ENCODE peak calls at places on chromosome 3, in five cellular contexts. S, U, I, Y and T are unnamed samples.
A peak's percentile ranks its signal among the peaks of the same experiment; 100 is the strongest.

GRCh38 chr3:65356331-65357286 is 668.8 kb upstream of the ADAMTS9 start:
- DNase-seq in U (no peak), S (peak; percentile 23), Y (no peak), I (no peak), T (peak; percentile 64)

GRCh38 chr3:77460326-77460725 is 420.4 kb downstream of the ROBO2 start:
- DNase-seq in Y (no peak), U (no peak), S (no peak), I (no peak), T (no peak)

GRCh38 chr3:50237754-50238548 is 1.9 kb downstream of the GNAI2 start:
- DNase-seq in U (peak; percentile 93), S (peak; percentile 87), I (peak; percentile 96), Y (no peak), T (peak; percentile 95)

GRCh38 chr3:189282751-189283150 is 111.0 kb downstream of the TPRG1 start:
- DNase-seq in I (no peak), S (no peak), U (no peak), Y (no peak), T (no peak)

GRCh38 chr3:58230876-58231552 is 6.6 kb upstream of the ABHD6 start:
- DNase-seq in U (no peak), Y (no peak), I (no peak), S (no peak), T (no peak)

GRCh38 chr3:57654214-57654613 is 38.7 kb downstream of the DENND6A start:
- DNase-seq in I (no peak), U (no peak), Y (no peak), S (no peak), T (no peak)

GRCh38 chr3:60742606-60743145 is 508.6 kb downstream of the FHIT start:
- DNase-seq in S (peak; percentile 42), U (no peak), I (no peak), Y (no peak), T (no peak)

GRCh38 chr3:45974686-45975085 is 20.9 kb downstream of the FYCO1 start:
- DNase-seq in S (no peak), U (no peak), I (no peak), Y (no peak), T (no peak)

GRCh38 chr3:45043715-45044299 is 17.7 kb downstream of the CLEC3B start:
- DNase-seq in S (peak; percentile 50), Y (no peak), U (no peak), I (no peak), T (no peak)

GRCh38 chr3:149162007-149162406 is 32.6 kb downstream of the HPS3 start:
- DNase-seq in I (no peak), U (no peak), S (no peak), Y (no peak), T (no peak)

GRCh38 chr3:48695113-48695753 is 9.5 kb upstream of the NCKIPSD start:
- DNase-seq in S (no peak), I (no peak), Y (no peak), U (peak; percentile 90), T (peak; percentile 59)

GRCh38 chr3:157460253-157460652 is 23.6 kb downstream of the PTX3 start:
- DNase-seq in I (no peak), Y (no peak), U (no peak), S (no peak), T (no peak)

GRCh38 chr3:79086514-79086913 is 681.3 kb downstream of the ROBO1 start:
- DNase-seq in S (peak; percentile 74), I (no peak), U (peak; percentile 62), Y (peak; percentile 8), T (no peak)

GRCh38 chr3:124985358-124985757 is 50.8 kb upstream of the MUC13 start:
- DNase-seq in Y (peak; percentile 12), S (peak; percentile 40), I (no peak), U (no peak), T (no peak)

GRCh38 chr3:50248387-50248786 is 12.4 kb downstream of the GNAI2 start:
- DNase-seq in U (no peak), I (no peak), S (no peak), Y (no peak), T (no peak)

GRCh38 chr3:116392291-116392690 is 53.0 kb downstream of the LSAMP start:
- DNase-seq in S (no peak), I (no peak), U (no peak), Y (no peak), T (peak; percentile 42)

GRCh38 chr3:116393199-116393598 is 52.1 kb downstream of the LSAMP start:
- DNase-seq in S (no peak), U (no peak), Y (no peak), I (no peak), T (no peak)

GRCh38 chr3:116391296-116392201 is 53.7 kb downstream of the LSAMP start:
- DNase-seq in Y (no peak), S (no peak), I (no peak), U (no peak), T (peak; percentile 57)

GRCh38 chr3:116390318-116390717 is 55.0 kb downstream of the LSAMP start:
- DNase-seq in S (no peak), I (no peak), U (no peak), Y (no peak), T (no peak)

DNA sequence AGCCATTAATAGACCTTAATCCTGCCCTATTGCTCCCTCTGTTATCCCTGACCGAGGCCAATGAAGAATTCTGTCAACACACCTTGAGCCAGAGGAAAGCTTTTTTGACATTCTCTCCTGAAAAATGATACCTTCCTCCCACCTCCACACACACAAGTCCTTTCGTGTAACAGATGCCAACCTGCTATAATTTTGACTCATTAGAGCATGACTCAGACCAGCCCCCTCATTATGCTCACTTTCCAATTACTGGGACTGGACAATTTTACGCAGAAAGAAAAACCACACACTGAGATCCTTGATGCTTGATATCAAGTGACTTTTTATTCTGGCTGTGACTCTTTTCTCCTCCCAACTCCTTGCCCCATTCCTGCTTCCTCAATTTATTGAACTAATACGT is 50.9 kb downstream of the LSAMP start:
- DNase-seq in Y (no peak), U (no peak), I (no peak), S (no peak), T (no peak)
- TF ChIP-seq CTCF in Y (no peak), U (no peak), I (no peak), S (no peak), T (no peak)

DNA sequence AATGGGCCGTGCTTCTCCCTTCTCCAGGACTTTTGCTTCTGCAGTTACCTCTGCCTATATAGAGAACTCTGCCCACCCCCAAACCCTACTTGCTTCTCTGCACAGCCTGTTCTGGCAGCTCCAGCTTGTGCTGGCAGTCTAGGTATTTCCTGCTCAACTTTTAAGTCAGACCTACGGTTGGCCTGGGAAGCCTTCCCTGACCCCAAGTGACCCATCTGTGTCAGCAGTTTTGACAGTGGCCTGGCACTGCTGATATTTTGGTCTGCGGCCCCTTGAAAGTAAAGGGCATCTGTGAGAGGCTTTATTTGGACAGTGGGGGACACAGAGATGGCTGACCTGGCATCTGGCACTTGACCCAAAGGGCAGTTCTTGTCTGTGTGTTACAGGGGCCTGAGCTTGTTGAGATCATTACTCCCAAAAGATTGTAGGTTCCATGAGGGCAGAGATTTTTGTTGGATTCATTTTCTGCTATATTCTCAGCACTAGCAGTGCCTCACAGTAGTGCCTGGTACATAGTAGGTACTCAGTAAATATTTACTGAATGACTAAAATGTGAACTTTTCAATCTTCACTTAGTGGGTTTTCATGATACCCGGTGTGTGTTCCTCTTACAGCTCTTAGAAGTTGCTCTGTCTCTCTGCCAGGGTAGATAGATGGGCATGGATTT is 55.2 kb upstream of the TRAK1 start:
- DNase-seq in U (no peak), I (no peak), Y (no peak), S (no peak), T (no peak)
- H3K4me1 ChIP-seq in U (peaks cover 88% of the 10 kb centered on the region), I (peaks cover 75% of the 10 kb centered on the region), Y (peaks cover 39% of the 10 kb centered on the region), S (peaks cover 43% of the 10 kb centered on the region), T (peaks cover 59% of the 10 kb centered on the region)

DNA sequence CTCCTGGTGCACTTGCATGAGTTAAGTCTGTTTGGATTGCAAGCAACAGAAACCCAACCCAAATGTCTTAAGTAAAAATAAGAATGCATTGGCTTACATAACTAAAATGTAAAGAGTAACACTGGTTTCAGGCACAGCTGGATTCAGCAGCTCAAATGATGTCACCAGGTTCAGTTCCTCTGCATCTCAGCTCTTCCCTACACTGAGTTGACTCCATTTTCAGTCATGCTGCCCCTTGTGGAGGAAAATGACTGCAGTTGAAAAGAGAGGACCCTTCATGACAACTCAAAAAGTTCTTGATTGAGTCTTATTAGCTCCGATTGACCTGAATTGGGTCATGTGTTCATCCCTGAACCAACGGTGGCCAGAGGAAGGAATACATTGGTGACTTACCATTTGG is 138.5 kb upstream of the ABI3BP start:
- DNase-seq in U (no peak), I (no peak), Y (no peak), S (no peak), T (no peak)
- TF ChIP-seq CTCF in U (no peak), I (no peak), Y (no peak), S (no peak), T (no peak)

GRCh38 chr3:154398084-154398967 is 31.7 kb downstream of the GPR149 start:
- DNase-seq in S (no peak), Y (no peak), U (no peak), I (no peak), T (no peak)
- H3K4me1 ChIP-seq in S (no peaks in the 10 kb centered on the region), Y (no peaks in the 10 kb centered on the region), U (no peaks in the 10 kb centered on the region), I (no peaks in the 10 kb centered on the region), T (no peaks in the 10 kb centered on the region)

GRCh38 chr3:4674216-4674615 is 181.1 kb downstream of the ITPR1 start:
- DNase-seq in S (no peak), Y (no peak), I (no peak), U (no peak), T (no peak)

GRCh38 chr3:4665197-4665596 is 172.0 kb downstream of the ITPR1 start:
- DNase-seq in S (no peak), I (no peak), Y (no peak), U (no peak), T (no peak)

GRCh38 chr3:4666078-4666477 is 172.9 kb downstream of the ITPR1 start:
- DNase-seq in I (no peak), Y (no peak), U (no peak), S (no peak), T (no peak)

GRCh38 chr3:4672727-4673126 is 179.6 kb downstream of the ITPR1 start:
- DNase-seq in U (no peak), S (no peak), Y (no peak), I (no peak), T (no peak)

GRCh38 chr3:4670352-4670751 is 177.2 kb downstream of the ITPR1 start:
- DNase-seq in U (no peak), I (no peak), Y (no peak), S (no peak), T (no peak)
- TF ChIP-seq CTCF in U (no peak), I (peak; percentile 10), Y (peak; percentile 9), S (peak; percentile 33), T (no peak)

GRCh38 chr3:152285509-152285908 is 16.8 kb downstream of the MBNL1 start:
- DNase-seq in S (no peak), U (no peak), I (no peak), Y (no peak), T (no peak)
- H3K4me1 ChIP-seq in S (peaks cover 20% of the 10 kb centered on the region), U (peaks cover 93% of the 10 kb centered on the region), I (peaks cover 84% of the 10 kb centered on the region), Y (peaks cover 39% of the 10 kb centered on the region), T (peaks cover 62% of the 10 kb centered on the region)